ENCODE peak calls at places on chromosome 19, in four cellular contexts. B is fibroblast of pulmonary artery, D is Peyer's patch, U is ovary. C is an unnamed sample.
A peak's percentile ranks its signal among the peaks of the same experiment; 100 is the strongest.

GRCh38 chr19:15419413-15420025 is 731 bp upstream of the AKAP8L start:
- DNase-seq in B (peak; percentile 5), D (no peak), U (no peak), C (no peak)

GRCh38 chr19:55647732-55648656 is at the start of gene CCDC106:
- DNase-seq in B (peak; percentile 76), D (peak; percentile 74), U (peak; percentile 83), C (no peak)

GRCh38 chr19:30673336-30673735 is 301.2 kb downstream of the ZNF536 start:
- DNase-seq in B (no peak), D (no peak), U (no peak), C (no peak)

GRCh38 chr19:10260141-10260584 is 8.1 kb downstream of the MRPL4 start:
- DNase-seq in B (no peak), D (no peak), U (no peak), C (no peak)

GRCh38 chr19:19746286-19747213 is 13.6 kb upstream of the ZNF14 start:
- DNase-seq in B (no peak), D (no peak), U (no peak), C (no peak)

GRCh38 chr19:1291761-1292418 is 6.2 kb downstream of the EFNA2 start:
- DNase-seq in B (no peak), D (peak; percentile 75), U (no peak), C (no peak)

GRCh38 chr19:40279120-40279551 is 6.0 kb downstream of the AKT2 start:
- DNase-seq in B (peak; percentile 75), D (no peak), U (peak; percentile 82), C (no peak)

GRCh38 chr19:30209617-30210600 is 162.3 kb upstream of the ZNF536 start:
- DNase-seq in B (no peak), D (no peak), U (no peak), C (no peak)

GRCh38 chr19:14107581-14108461 is 9.7 kb downstream of the PRKACA start:
- DNase-seq in B (peak; percentile 82), D (no peak), U (peak; percentile 43), C (no peak)

GRCh38 chr19:5326986-5327623 is 13.5 kb downstream of the PTPRS start:
- DNase-seq in B (no peak), D (no peak), U (no peak), C (no peak)

GRCh38 chr19:5418676-5419075 is 36.5 kb upstream of the ZNRF4 start:
- DNase-seq in B (no peak), D (no peak), U (no peak), C (no peak)

GRCh38 chr19:13132471-13133166 is 14.6 kb downstream of the NACC1 start:
- DNase-seq in B (peak; percentile 33), D (no peak), U (no peak), C (no peak)

GRCh38 chr19:40465025-40465780 is at the start of gene BLVRB:
- DNase-seq in B (peak; percentile 77), D (no peak), U (no peak), C (no peak)

GRCh38 chr19:41373993-41374392 is 2.3 kb upstream of the TMEM91 start:
- DNase-seq in B (peak; percentile 94), D (peak; percentile 76), U (peak; percentile 95), C (no peak)

GRCh38 chr19:40393894-40394815 is 4.2 kb upstream of the HIPK4 start:
- DNase-seq in B (no peak), D (no peak), U (no peak), C (no peak)

GRCh38 chr19:29366757-29367156 is 153.8 kb upstream of the UQCRFS1 start:
- DNase-seq in B (no peak), D (no peak), U (no peak), C (no peak)

GRCh38 chr19:3818479-3818878 is 32.3 kb upstream of the MATK start:
- DNase-seq in B (peak; percentile 16), D (no peak), U (no peak), C (no peak)

GRCh38 chr19:16085115-16085514 is 8.8 kb downstream of the TPM4 start:
- DNase-seq in B (no peak), D (no peak), U (no peak), C (no peak)

GRCh38 chr19:5057860-5058259 is 88.9 kb downstream of the KDM4B start:
- DNase-seq in B (peak; percentile 21), D (no peak), U (no peak), C (no peak)

GRCh38 chr19:1646149-1646930 is 6.1 kb downstream of the TCF3 start:
- DNase-seq in B (no peak), D (no peak), U (peak; percentile 18), C (no peak)

GRCh38 chr19:3284759-3285646 is 60.5 kb downstream of the CELF5 start:
- DNase-seq in B (peak; percentile 44), D (peak; percentile 73), U (peak; percentile 100), C (no peak)

GRCh38 chr19:1237027-1237659 is 662 bp downstream of the CBARP start:
- DNase-seq in B (no peak), D (no peak), U (peak; percentile 70), C (no peak)

GRCh38 chr19:35458821-35459391 is 10.8 kb downstream of the FFAR2 start:
- DNase-seq in B (no peak), D (no peak), U (no peak), C (peak; percentile 74)

GRCh38 chr19:6018786-6019185 is 40.8 kb upstream of the RANBP3 start:
- DNase-seq in B (no peak), D (peak; percentile 37), U (no peak), C (no peak)

GRCh38 chr19:38559428-38560401 is 58.0 kb downstream of the MAP4K1 start:
- DNase-seq in B (no peak), D (no peak), U (no peak), C (no peak)

GRCh38 chr19:50377051-50377441 is 789 bp downstream of the NR1H2 start:
- DNase-seq in B (peak; percentile 19), D (peak; percentile 72), U (peak; percentile 70), C (no peak)

GRCh38 chr19:35248310-35249145 is at the start of gene LSR:
- DNase-seq in B (no peak), D (peak; percentile 94), U (peak; percentile 41), C (peak; percentile 91)

GRCh38 chr19:23049256-23049655 is 46.3 kb upstream of the ZNF728 start:
- DNase-seq in B (no peak), D (no peak), U (no peak), C (no peak)

GRCh38 chr19:29690842-29691241 is 24.2 kb downstream of the C19orf12 start:
- DNase-seq in B (peak; percentile 60), D (no peak), U (no peak), C (no peak)

GRCh38 chr19:31535691-31536460 is 186.6 kb upstream of the TSHZ3 start:
- DNase-seq in B (no peak), D (no peak), U (no peak), C (no peak)

GRCh38 chr19:4556574-4557185 is 2.8 kb downstream of the SEMA6B start:
- DNase-seq in B (no peak), D (no peak), U (peak; percentile 41), C (no peak)

GRCh38 chr19:29084266-29084665 is 128.7 kb downstream of the UQCRFS1 start:
- DNase-seq in B (no peak), D (no peak), U (no peak), C (no peak)

GRCh38 chr19:47110521-47111080 is 3.0 kb downstream of the ZC3H4 start:
- DNase-seq in B (no peak), D (no peak), U (no peak), C (no peak)

GRCh38 chr19:50266896-50267295 is 62.3 kb downstream of the KCNC3 start:
- DNase-seq in B (no peak), D (peak; percentile 77), U (no peak), C (no peak)

DNA sequence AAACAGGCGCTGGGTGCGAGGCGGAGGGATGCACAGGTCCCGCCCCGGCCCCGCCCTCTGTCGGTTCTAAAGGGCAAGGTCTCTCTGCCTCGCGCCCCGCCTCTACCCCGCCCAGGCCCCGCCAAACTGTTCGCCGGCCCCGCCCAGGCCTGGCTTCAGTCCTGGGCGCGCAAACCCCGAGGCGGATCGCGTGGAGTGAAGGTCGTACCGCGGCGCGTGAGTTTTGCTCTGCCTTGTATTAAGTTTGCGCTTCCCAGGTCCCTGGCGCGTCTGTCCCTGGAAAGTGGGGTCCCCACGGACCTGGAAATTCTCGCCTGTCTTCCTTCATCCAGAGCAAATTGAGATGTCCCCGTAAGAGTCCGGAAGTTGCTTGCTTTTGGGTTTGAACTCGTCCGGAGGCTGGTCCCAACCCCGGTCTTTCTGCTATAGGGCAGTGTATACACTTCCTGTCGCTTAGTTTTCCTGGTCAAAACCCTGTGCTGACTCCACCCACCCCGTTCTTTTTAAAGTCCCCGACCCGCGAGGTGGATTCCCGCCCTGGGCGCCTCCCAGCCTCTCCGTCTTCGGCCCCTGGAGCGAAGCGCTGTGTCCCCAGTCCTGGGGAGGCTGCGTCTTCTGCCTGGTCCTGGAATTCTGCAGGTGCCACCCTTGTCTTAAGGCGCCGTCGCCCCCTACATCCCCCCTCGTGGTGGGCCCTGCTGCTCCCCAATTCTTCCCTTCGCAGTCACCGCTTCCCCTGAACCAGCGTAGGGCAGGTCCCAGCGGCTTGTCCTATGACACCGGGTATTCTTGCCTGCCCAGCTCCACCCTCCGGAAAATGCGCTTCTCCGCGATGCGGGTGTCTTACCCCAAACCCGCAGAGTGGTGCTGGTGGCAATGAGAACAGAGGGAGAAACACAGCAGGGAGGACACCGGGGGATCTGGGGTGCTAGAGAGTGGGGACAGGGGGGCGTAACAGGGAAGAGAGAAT is 8.6 kb downstream of the ZNF808 start:
- DNase-seq in B (peak; percentile 71), D (peak; percentile 76), U (peak; percentile 87), C (no peak)
- H3K4me3 ChIP-seq in B (peak overlapping the region; percentile 68), D (peak overlapping the region; percentile 61), U (peak overlapping the region; percentile 55), C (no peak overlapping the region)

GRCh38 chr19:48777720-48778119 is 22.4 kb downstream of the FGF21 start:
- DNase-seq in B (no peak), D (no peak), U (no peak), C (no peak)
- TF ChIP-seq CTCF in B (no peak), D (no peak), U (no peak), C (no peak)

GRCh38 chr19:33721735-33722297 is 74.9 kb upstream of the KCTD15 start:
- DNase-seq in B (no peak), D (no peak), U (no peak), C (no peak)
- H3K4me3 ChIP-seq in B (no peak overlapping the region), D (no peak overlapping the region), U (no peak overlapping the region), C (no peak overlapping the region)

GRCh38 chr19:18412610-18413239 is 6.5 kb upstream of the SSBP4 start:
- DNase-seq in B (no peak), D (no peak), U (no peak), C (no peak)

GRCh38 chr19:18406749-18407148 is 9.3 kb upstream of the LRRC25 start:
- DNase-seq in B (no peak), D (no peak), U (no peak), C (no peak)

DNA sequence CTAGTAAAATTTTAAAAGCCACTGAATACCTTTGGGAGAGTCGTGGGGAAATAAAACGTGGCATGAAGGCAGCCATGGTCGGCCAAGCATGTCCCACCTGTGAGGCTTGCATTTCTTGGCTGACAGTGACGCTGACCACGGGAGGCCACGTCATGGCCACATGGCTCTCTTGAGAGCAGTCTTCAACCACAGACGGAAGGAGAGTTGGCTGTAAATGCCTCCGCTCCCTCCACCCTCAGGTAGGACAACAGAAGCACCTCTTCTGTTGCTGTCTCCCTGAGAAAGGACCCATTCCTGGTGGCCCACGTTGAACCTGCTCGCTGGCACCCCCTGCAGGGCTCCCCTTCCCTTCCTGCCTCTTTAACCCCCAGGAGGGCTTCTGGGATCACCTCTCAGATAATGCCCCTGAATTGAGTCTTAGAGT is 10.6 kb upstream of the LRRC25 start:
- DNase-seq in B (no peak), D (peak; percentile 80), U (no peak), C (no peak)
- TF ChIP-seq CTCF in B (peak; percentile 61), D (peak; percentile 58), U (no peak), C (no peak)

C was measured in LNCaP clone FGC.